ENCODE peak calls at places on chromosomes 12 and 14, in six cellular contexts. One of them, this sample, is unnamed.

GRCh38 chr12:124422570-124423523 is 128.0 kb downstream of the RFLNA start:
- ATAC-seq in thoracic aorta: peak; percentile 75
- ATAC-seq in HepG2: peak; percentile 83
- ATAC-seq in pancreas: peak; percentile 86
- ATAC-seq in stimulated activated naive CD8-positive, alpha-beta T cell treated with anti-CD3 and anti-CD28 coated beads, Interleukin-15, amount 100 ng/mL, for 72 hours: peak; percentile 6
- ATAC-seq in CD8-positive, alpha-beta T cell: no peak
- ATAC-seq in this sample: no peak

GRCh38 chr12:58074259-58074658 is 132.9 kb downstream of the ATP23 start:
- ATAC-seq in thoracic aorta: no peak
- ATAC-seq in HepG2: no peak
- ATAC-seq in CD8-positive, alpha-beta T cell: no peak
- ATAC-seq in stimulated activated naive CD8-positive, alpha-beta T cell treated with anti-CD3 and anti-CD28 coated beads, Interleukin-15, amount 100 ng/mL, for 72 hours: no peak
- ATAC-seq in pancreas: no peak
- ATAC-seq in this sample: no peak

GRCh38 chr12:89799316-89799715 is 90.7 kb upstream of the ATP2B1 start:
- ATAC-seq in stimulated activated naive CD8-positive, alpha-beta T cell treated with anti-CD3 and anti-CD28 coated beads, Interleukin-15, amount 100 ng/mL, for 72 hours: no peak
- ATAC-seq in pancreas: no peak
- ATAC-seq in CD8-positive, alpha-beta T cell: no peak
- ATAC-seq in HepG2: no peak
- ATAC-seq in thoracic aorta: no peak
- ATAC-seq in this sample: no peak

GRCh38 chr12:69991683-69992297 is 166.8 kb downstream of the MYRFL start:
- ATAC-seq in HepG2: no peak
- ATAC-seq in stimulated activated naive CD8-positive, alpha-beta T cell treated with anti-CD3 and anti-CD28 coated beads, Interleukin-15, amount 100 ng/mL, for 72 hours: no peak
- ATAC-seq in CD8-positive, alpha-beta T cell: no peak
- ATAC-seq in thoracic aorta: peak; percentile 8
- ATAC-seq in pancreas: no peak
- ATAC-seq in this sample: no peak

GRCh38 chr12:40197590-40197989 is 27.2 kb upstream of the LRRK2 start:
- ATAC-seq in thoracic aorta: no peak
- ATAC-seq in stimulated activated naive CD8-positive, alpha-beta T cell treated with anti-CD3 and anti-CD28 coated beads, Interleukin-15, amount 100 ng/mL, for 72 hours: no peak
- ATAC-seq in CD8-positive, alpha-beta T cell: no peak
- ATAC-seq in HepG2: no peak
- ATAC-seq in pancreas: no peak
- ATAC-seq in this sample: no peak

GRCh38 chr14:33958616-33959226 is 7.8 kb upstream of the EGLN3 start:
- ATAC-seq in thoracic aorta: no peak
- ATAC-seq in pancreas: no peak
- ATAC-seq in HepG2: peak; percentile 15
- ATAC-seq in stimulated activated naive CD8-positive, alpha-beta T cell treated with anti-CD3 and anti-CD28 coated beads, Interleukin-15, amount 100 ng/mL, for 72 hours: no peak
- ATAC-seq in CD8-positive, alpha-beta T cell: no peak
- ATAC-seq in this sample: no peak

GRCh38 chr12:79685068-79685467 is 5.7 kb downstream of the PAWR start:
- ATAC-seq in thoracic aorta: no peak
- ATAC-seq in pancreas: peak; percentile 71
- ATAC-seq in HepG2: peak; percentile 9
- ATAC-seq in stimulated activated naive CD8-positive, alpha-beta T cell treated with anti-CD3 and anti-CD28 coated beads, Interleukin-15, amount 100 ng/mL, for 72 hours: no peak
- ATAC-seq in CD8-positive, alpha-beta T cell: no peak
- ATAC-seq in this sample: no peak

GRCh38 chr12:32548691-32549412 is 130.2 kb upstream of the DNM1L start:
- ATAC-seq in CD8-positive, alpha-beta T cell: no peak
- ATAC-seq in stimulated activated naive CD8-positive, alpha-beta T cell treated with anti-CD3 and anti-CD28 coated beads, Interleukin-15, amount 100 ng/mL, for 72 hours: no peak
- ATAC-seq in HepG2: no peak
- ATAC-seq in thoracic aorta: peak; percentile 54
- ATAC-seq in pancreas: peak; percentile 70
- ATAC-seq in this sample: no peak

GRCh38 chr12:120236124-120236398 is 29.5 kb downstream of the PXN start:
- ATAC-seq in CD8-positive, alpha-beta T cell: no peak
- ATAC-seq in pancreas: no peak
- ATAC-seq in stimulated activated naive CD8-positive, alpha-beta T cell treated with anti-CD3 and anti-CD28 coated beads, Interleukin-15, amount 100 ng/mL, for 72 hours: no peak
- ATAC-seq in HepG2: no peak
- ATAC-seq in thoracic aorta: no peak
- ATAC-seq in this sample: no peak

GRCh38 chr12:29578070-29578469 is 80.6 kb upstream of the OVCH1 start:
- ATAC-seq in CD8-positive, alpha-beta T cell: no peak
- ATAC-seq in HepG2: no peak
- ATAC-seq in pancreas: no peak
- ATAC-seq in stimulated activated naive CD8-positive, alpha-beta T cell treated with anti-CD3 and anti-CD28 coated beads, Interleukin-15, amount 100 ng/mL, for 72 hours: no peak
- ATAC-seq in thoracic aorta: no peak
- ATAC-seq in this sample: no peak

GRCh38 chr12:105083041-105083440 is 1.2 kb downstream of the ALDH1L2 start:
- ATAC-seq in pancreas: peak; percentile 5
- ATAC-seq in thoracic aorta: no peak
- ATAC-seq in HepG2: no peak
- ATAC-seq in CD8-positive, alpha-beta T cell: no peak
- ATAC-seq in stimulated activated naive CD8-positive, alpha-beta T cell treated with anti-CD3 and anti-CD28 coated beads, Interleukin-15, amount 100 ng/mL, for 72 hours: no peak
- ATAC-seq in this sample: no peak

GRCh38 chr12:68109444-68110217 is 49.9 kb downstream of the IFNG start:
- ATAC-seq in pancreas: peak; percentile 67
- ATAC-seq in stimulated activated naive CD8-positive, alpha-beta T cell treated with anti-CD3 and anti-CD28 coated beads, Interleukin-15, amount 100 ng/mL, for 72 hours: no peak
- ATAC-seq in HepG2: no peak
- ATAC-seq in CD8-positive, alpha-beta T cell: no peak
- ATAC-seq in thoracic aorta: no peak
- ATAC-seq in this sample: no peak

GRCh38 chr12:111451232-111451631 is 45.5 kb downstream of the SH2B3 start:
- ATAC-seq in HepG2: no peak
- ATAC-seq in CD8-positive, alpha-beta T cell: peak; percentile 39
- ATAC-seq in pancreas: no peak
- ATAC-seq in stimulated activated naive CD8-positive, alpha-beta T cell treated with anti-CD3 and anti-CD28 coated beads, Interleukin-15, amount 100 ng/mL, for 72 hours: no peak
- ATAC-seq in thoracic aorta: no peak
- ATAC-seq in this sample: no peak

GRCh38 chr14:83556065-83556464 is 1973.9 kb upstream of the FLRT2 start:
- ATAC-seq in pancreas: no peak
- ATAC-seq in stimulated activated naive CD8-positive, alpha-beta T cell treated with anti-CD3 and anti-CD28 coated beads, Interleukin-15, amount 100 ng/mL, for 72 hours: no peak
- ATAC-seq in CD8-positive, alpha-beta T cell: no peak
- ATAC-seq in HepG2: no peak
- ATAC-seq in thoracic aorta: no peak
- ATAC-seq in this sample: no peak

GRCh38 chr12:94139816-94140215 is 8.6 kb upstream of the PLXNC1 start:
- ATAC-seq in thoracic aorta: no peak
- ATAC-seq in CD8-positive, alpha-beta T cell: no peak
- ATAC-seq in stimulated activated naive CD8-positive, alpha-beta T cell treated with anti-CD3 and anti-CD28 coated beads, Interleukin-15, amount 100 ng/mL, for 72 hours: no peak
- ATAC-seq in HepG2: peak; percentile 47
- ATAC-seq in pancreas: no peak
- ATAC-seq in this sample: no peak

GRCh38 chr12:119423285-119423684 is 88.8 kb downstream of the CCDC60 start:
- ATAC-seq in pancreas: no peak
- ATAC-seq in HepG2: no peak
- ATAC-seq in stimulated activated naive CD8-positive, alpha-beta T cell treated with anti-CD3 and anti-CD28 coated beads, Interleukin-15, amount 100 ng/mL, for 72 hours: no peak
- ATAC-seq in CD8-positive, alpha-beta T cell: no peak
- ATAC-seq in thoracic aorta: no peak
- ATAC-seq in this sample: no peak

GRCh38 chr12:19048943-19049342 is 80.6 kb upstream of the PLEKHA5 start:
- ATAC-seq in HepG2: no peak
- ATAC-seq in pancreas: no peak
- ATAC-seq in thoracic aorta: no peak
- ATAC-seq in stimulated activated naive CD8-positive, alpha-beta T cell treated with anti-CD3 and anti-CD28 coated beads, Interleukin-15, amount 100 ng/mL, for 72 hours: no peak
- ATAC-seq in CD8-positive, alpha-beta T cell: peak; percentile 57
- ATAC-seq in this sample: no peak

GRCh38 chr12:131592972-131593371 is 117.9 kb upstream of the SFSWAP start:
- ATAC-seq in thoracic aorta: no peak
- ATAC-seq in stimulated activated naive CD8-positive, alpha-beta T cell treated with anti-CD3 and anti-CD28 coated beads, Interleukin-15, amount 100 ng/mL, for 72 hours: peak; percentile 94
- ATAC-seq in HepG2: no peak
- ATAC-seq in pancreas: no peak
- ATAC-seq in CD8-positive, alpha-beta T cell: no peak
- ATAC-seq in this sample: peak; percentile 81

GRCh38 chr12:64609543-64610091 is 678 bp upstream of the RASSF3 start:
- ATAC-seq in stimulated activated naive CD8-positive, alpha-beta T cell treated with anti-CD3 and anti-CD28 coated beads, Interleukin-15, amount 100 ng/mL, for 72 hours: peak; percentile 14
- ATAC-seq in thoracic aorta: no peak
- ATAC-seq in CD8-positive, alpha-beta T cell: no peak
- ATAC-seq in pancreas: peak; percentile 2
- ATAC-seq in HepG2: peak; percentile 4
- ATAC-seq in this sample: no peak